ENCODE peak calls at places on chromosomes 4 and X, in four cellular contexts. L is CD8-positive, alpha-beta T cell; D is cardiac muscle cell; Q is prostate gland. G is an unnamed sample.

GRCh38 chr4:165328101-165328425 is 594 bp downstream of the MSMO1 start:
- DNase-seq in D (no peak), Q (no peak), L (no peak), G (no peak)

GRCh38 chrX:152926923-152927322 is 29.1 kb downstream of the ZNF185 start:
- DNase-seq in D (no peak), L (no peak), Q (no peak), G (no peak)

GRCh38 chr4:157992038-157992706 is 180.7 kb downstream of the GASK1B start:
- DNase-seq in D (peak; percentile 92), Q (peak; percentile 79), L (no peak), G (no peak)

GRCh38 chr4:183132081-183132480 is 33.0 kb downstream of the WWC2 start:
- DNase-seq in L (no peak), Q (no peak), D (no peak), G (no peak)

GRCh38 chrX:139642241-139642927 is 65.6 kb downstream of the MCF2 start:
- DNase-seq in Q (no peak), D (peak; percentile 6), L (no peak), G (no peak)

GRCh38 chrX:35380808-35381700 is 417.1 kb upstream of the MAGEB16 start:
- DNase-seq in D (peak; percentile 26), L (no peak), Q (no peak), G (no peak)

GRCh38 chr4:124389591-124389990 is 322.9 kb downstream of the ANKRD50 start:
- DNase-seq in L (no peak), Q (no peak), D (no peak), G (no peak)

GRCh38 chr4:16122784-16123183 is 39.0 kb upstream of the PROM1 start:
- DNase-seq in D (no peak), Q (no peak), L (no peak), G (no peak)

GRCh38 chrX:111375747-111376146 is 36.2 kb downstream of the DCX start:
- DNase-seq in Q (no peak), D (peak; percentile 0), L (no peak), G (no peak)

GRCh38 chr4:175419120-175419774 is 392.8 kb downstream of the GPM6A start:
- DNase-seq in D (peak; percentile 89), L (no peak), Q (no peak), G (no peak)

GRCh38 chr4:154982187-154983047 is 201.3 kb downstream of the RBM46 start:
- DNase-seq in Q (peak; percentile 17), L (no peak), D (peak; percentile 82), G (peak; percentile 62)

GRCh38 chr4:186823989-186824388 is 100.3 kb upstream of the FAT1 start:
- DNase-seq in Q (no peak), L (no peak), D (peak; percentile 33), G (no peak)

GRCh38 chr4:118033148-118034060 is 882 bp upstream of the NDST3 start:
- DNase-seq in L (no peak), Q (peak; percentile 20), D (peak; percentile 50), G (peak; percentile 62)

GRCh38 chr4:26839534-26839951 is 21.1 kb upstream of the STIM2 start:
- DNase-seq in Q (no peak), D (peak; percentile 48), L (no peak), G (no peak)

GRCh38 chrX:125205918-125206665 is 113.6 kb upstream of the TEX13C start:
- DNase-seq in Q (no peak), D (no peak), L (no peak), G (no peak)

DNA sequence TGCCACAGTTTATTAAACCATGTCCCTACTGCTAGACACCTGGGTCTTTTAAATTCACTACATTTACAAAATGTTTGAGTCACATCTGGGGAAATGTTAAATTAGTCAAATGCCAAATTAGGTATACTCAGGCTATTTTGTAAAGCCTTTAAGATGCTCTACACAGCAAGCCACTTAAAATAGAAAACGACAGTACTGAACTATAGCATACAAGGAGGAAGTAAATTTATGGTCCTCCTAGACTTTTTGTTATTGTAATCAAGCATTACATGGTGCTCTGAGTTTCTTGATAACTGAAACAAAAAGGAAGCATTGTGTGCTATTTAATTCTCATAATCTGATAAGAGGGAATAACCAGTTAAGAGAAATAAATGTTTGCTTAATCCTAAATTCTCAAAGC is 46.2 kb downstream of the SLC9A7 start:
- DNase-seq in L (no peak), Q (no peak), D (no peak), G (no peak)
- H3K27ac ChIP-seq in L (no peak overlapping the region), Q (no peak overlapping the region), D (no peak overlapping the region), G (no peak overlapping the region)

GRCh38 chr4:70178075-70178660 is 17.4 kb upstream of the ODAM start:
- DNase-seq in Q (no peak), L (no peak), D (no peak), G (no peak)
- H3K4me1 ChIP-seq in Q (no peaks in the 10 kb centered on the region), L (no peaks in the 10 kb centered on the region), D (peaks cover 6% of the 10 kb centered on the region), G (no peaks in the 10 kb centered on the region)

DNA sequence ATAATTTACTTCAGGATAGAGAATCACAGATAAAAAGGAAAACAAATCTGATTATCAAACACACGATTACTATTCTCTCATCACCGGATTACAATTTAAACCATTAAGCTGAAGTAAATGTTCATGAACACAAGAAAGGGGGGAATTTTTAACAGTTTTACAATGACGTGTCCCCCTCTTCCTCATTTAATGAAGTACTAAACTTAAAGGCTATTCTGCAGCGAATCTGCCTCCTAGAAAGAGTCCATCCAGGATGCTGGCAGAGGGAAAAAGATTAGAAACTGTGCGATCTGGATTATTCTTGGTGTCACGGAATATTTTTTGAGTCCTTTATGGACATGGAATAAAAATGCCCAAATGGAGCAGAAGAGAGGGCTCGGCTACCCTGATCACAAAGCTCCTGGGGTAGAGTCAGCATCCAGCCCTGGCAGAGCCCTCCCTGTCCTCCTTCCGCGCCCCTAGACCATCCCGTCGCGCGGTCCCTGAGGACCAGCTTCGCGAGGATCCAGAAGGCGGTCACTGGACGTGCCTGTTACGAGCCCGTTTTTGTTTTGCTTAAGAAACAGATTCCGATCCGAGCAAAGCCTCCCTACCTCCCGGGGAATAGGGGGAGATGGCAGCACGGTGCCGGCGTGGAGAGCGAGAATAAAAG is 1.2 kb downstream of the ELF2 start:
- DNase-seq in L (no peak), D (no peak), Q (no peak), G (no peak)
- TF ChIP-seq CTCF in L (no peak), D (no peak), Q (no peak), G (no peak)

DNA sequence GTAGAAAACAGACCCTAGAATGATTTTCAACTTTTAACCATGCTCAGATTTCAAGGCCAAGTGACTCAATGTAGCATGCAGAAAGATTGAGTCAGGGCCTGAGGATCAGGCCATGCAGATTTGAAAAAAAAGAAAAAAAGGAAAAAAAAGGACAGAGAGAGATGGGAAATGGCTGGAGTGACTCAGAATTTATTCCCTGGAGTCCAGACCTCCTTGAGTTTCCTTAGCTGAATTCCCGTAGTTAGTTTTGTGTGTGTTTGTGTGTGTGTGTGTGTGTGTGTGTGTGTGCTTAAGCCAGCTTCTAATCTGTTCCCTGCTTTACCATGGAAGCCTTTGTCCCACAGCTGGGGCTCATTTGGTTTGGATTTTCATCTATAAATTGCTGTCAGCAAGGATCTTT is 108.8 kb upstream of the DDIT4L start:
- DNase-seq in D (peak; percentile 95), Q (no peak), L (no peak), G (no peak)
- H3K27ac ChIP-seq in D (no peak overlapping the region), Q (no peak overlapping the region), L (no peak overlapping the region), G (no peak overlapping the region)

GRCh38 chr4:176775326-176775725 is 17.4 kb downstream of the VEGFC start:
- DNase-seq in L (no peak), D (peak; percentile 40), Q (no peak), G (no peak)
- H3K4me1 ChIP-seq in L (no peaks in the 10 kb centered on the region), D (peaks cover 7% of the 10 kb centered on the region), Q (no peaks in the 10 kb centered on the region), G (no peaks in the 10 kb centered on the region)